ENCODE peak calls at places on chromosome X, in eight cellular contexts. X is endodermal cell, Q is omental fat pad, C is gastrocnemius medialis, I is neural crest cell, N is nephron progenitor cell, W is natural killer cell, L is GM13976. Y is an unnamed sample.

GRCh38 chrX:39445336-39445735 is 644.1 kb downstream of the MID1IP1 start:
- DNase-seq in X (peak), N (peak), L (no peak), W (no peak), I (peak), Q (peak), C (no peak), Y (no peak)

GRCh38 chrX:3743821-3744439 is 30.5 kb upstream of the PRKX start:
- DNase-seq in Q (no peak), W (no peak), X (no peak), C (no peak), I (no peak), L (no peak), N (no peak), Y (no peak)

GRCh38 chrX:74804574-74804973 is 120.7 kb downstream of the NEXMIF start:
- DNase-seq in X (no peak), L (no peak), N (no peak), C (no peak), I (no peak), Q (no peak), W (no peak), Y (no peak)

GRCh38 chrX:50168305-50168704 is 32.5 kb downstream of the AKAP4 start:
- DNase-seq in C (no peak), N (no peak), L (no peak), Q (no peak), X (no peak), W (no peak), I (no peak), Y (peak)

GRCh38 chrX:26411045-26411444 is 195.1 kb downstream of the MAGEB5 start:
- DNase-seq in I (no peak), Q (no peak), X (no peak), W (no peak), N (no peak), C (no peak), L (no peak), Y (no peak)

GRCh38 chrX:102832661-102833060 is 104.4 kb upstream of the RAB40AL start:
- DNase-seq in C (no peak), N (no peak), I (no peak), W (no peak), L (no peak), X (peak), Q (no peak), Y (no peak)

GRCh38 chrX:154516655-154517100 is 646 bp upstream of the FAM3A start:
- DNase-seq in X (no peak), C (no peak), I (no peak), L (no peak), Q (no peak), W (peak), N (no peak), Y (no peak)

GRCh38 chrX:21757960-21758359 is at the start of gene SMPX:
- DNase-seq in X (no peak), I (no peak), W (no peak), L (no peak), C (peak), Q (no peak), N (no peak), Y (no peak)

GRCh38 chrX:13263560-13264251 is 56.1 kb downstream of the ATXN3L start:
- DNase-seq in N (no peak), W (no peak), Q (no peak), I (no peak), C (no peak), L (peak), X (no peak), Y (peak)

GRCh38 chrX:41002021-41002420 is 83.2 kb upstream of the USP9X start:
- DNase-seq in N (no peak), C (no peak), X (no peak), L (no peak), I (no peak), W (no peak), Q (no peak), Y (no peak)

GRCh38 chrX:38798956-38799355 is 2.3 kb upstream of the MID1IP1 start:
- DNase-seq in C (no peak), N (no peak), Q (no peak), X (no peak), L (no peak), W (no peak), I (no peak), Y (no peak)

GRCh38 chrX:52263417-52263816 is 78.7 kb downstream of the MAGED4 start:
- DNase-seq in I (no peak), N (no peak), X (no peak), L (no peak), W (no peak), C (no peak), Q (no peak), Y (no peak)

GRCh38 chrX:45232139-45232538 is 31.5 kb upstream of the DIPK2B start:
- DNase-seq in C (no peak), X (no peak), I (no peak), W (no peak), Q (no peak), N (no peak), L (no peak), Y (no peak)

GRCh38 chrX:16712116-16712824 is at the start of gene CTPS2:
- DNase-seq in W (peak), Q (no peak), N (peak), X (peak), C (peak), I (peak), L (peak), Y (peak)

GRCh38 chrX:53091354-53091753 is 2.6 kb upstream of the KANTR start:
- DNase-seq in C (no peak), Q (no peak), N (no peak), I (no peak), L (no peak), W (no peak), X (no peak), Y (no peak)

GRCh38 chrX:44908198-44908597 is 35.2 kb downstream of the KDM6A start:
- DNase-seq in C (no peak), I (no peak), W (no peak), L (no peak), Q (no peak), X (no peak), N (no peak), Y (no peak)

GRCh38 chrX:16023790-16024734 is 99.3 kb upstream of the GRPR start:
- DNase-seq in Q (no peak), L (peak), I (no peak), C (no peak), X (no peak), W (no peak), N (no peak), Y (peak)

GRCh38 chrX:45771560-45772340 is 571.1 kb upstream of the DIPK2B start:
- DNase-seq in W (peak), Q (no peak), L (peak), X (no peak), I (no peak), N (no peak), C (no peak), Y (no peak)

GRCh38 chrX:93977641-93978040 is 303.6 kb downstream of the FAM133A start:
- DNase-seq in X (no peak), Q (no peak), I (no peak), W (no peak), L (no peak), C (no peak), N (no peak), Y (no peak)

GRCh38 chrX:19386679-19387078 is 43.0 kb downstream of the PDHA1 start:
- DNase-seq in N (no peak), I (no peak), W (no peak), C (no peak), Q (no peak), L (no peak), X (no peak), Y (no peak)
- TF ChIP-seq CTCF in N (no peak), I (no peak), W (no peak), C (no peak), Q (no peak), L (no peak), X (no peak), Y (no peak)

GRCh38 chrX:20596856-20597255 is 330.1 kb upstream of the RPS6KA3 start:
- DNase-seq in C (no peak), Q (no peak), X (no peak), N (no peak), L (no peak), W (no peak), I (no peak), Y (no peak)

GRCh38 chrX:20593402-20593801 is 326.7 kb upstream of the RPS6KA3 start:
- DNase-seq in W (no peak), C (no peak), X (no peak), I (no peak), N (no peak), L (no peak), Q (no peak), Y (no peak)

GRCh38 chrX:20595928-20596550 is 329.3 kb upstream of the RPS6KA3 start:
- DNase-seq in Q (no peak), N (no peak), I (no peak), W (no peak), C (no peak), L (peak), X (no peak), Y (no peak)

GRCh38 chrX:20593836-20594235 is 327.1 kb upstream of the RPS6KA3 start:
- DNase-seq in C (no peak), L (no peak), W (no peak), N (no peak), I (no peak), X (no peak), Q (no peak), Y (no peak)

DNA sequence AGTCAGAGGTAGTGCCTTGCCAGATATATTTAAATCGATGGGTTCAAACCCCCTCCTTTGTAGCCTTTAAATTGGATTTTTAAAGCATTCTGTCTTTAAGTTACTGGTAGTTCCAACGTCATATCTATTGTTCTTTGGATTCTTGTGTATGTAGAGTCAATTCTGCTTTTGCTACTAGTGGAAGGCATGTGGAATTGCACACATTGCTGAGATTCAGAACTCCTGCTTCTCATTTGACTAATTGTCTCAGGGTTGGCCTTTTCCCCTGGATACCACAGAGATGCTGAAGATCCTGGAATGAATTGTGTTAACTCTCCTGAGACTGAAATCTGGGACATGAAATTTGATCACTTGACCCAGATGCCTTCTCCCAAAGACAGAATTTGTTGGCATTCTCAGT is 328.3 kb upstream of the RPS6KA3 start:
- DNase-seq in I (no peak), W (no peak), N (no peak), L (no peak), Q (no peak), C (no peak), X (no peak), Y (no peak)
- TF ChIP-seq CTCF in I (peak), W (no peak), N (peak), L (no peak), Q (no peak), C (no peak), X (peak), Y (no peak)

DNA sequence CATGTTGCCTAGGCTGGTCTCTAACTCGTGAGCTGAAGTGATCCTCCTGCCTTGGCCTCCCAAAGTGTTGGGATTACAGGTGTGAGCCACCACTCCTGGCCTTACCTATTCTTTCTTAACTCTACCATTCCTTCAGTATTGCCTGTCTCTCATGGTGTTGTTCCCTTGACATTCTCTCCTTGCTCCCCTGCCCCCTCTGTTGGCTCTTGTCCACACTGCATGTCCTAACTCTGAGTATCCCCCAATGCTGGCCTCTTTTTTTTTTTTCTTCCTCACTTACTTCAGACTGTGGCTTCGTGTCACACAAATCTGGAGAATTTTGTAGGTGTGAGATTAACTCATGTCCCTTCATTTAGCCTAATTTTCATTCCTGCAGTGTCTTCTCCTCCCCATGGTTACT is 22.9 kb upstream of the FRMPD4 start:
- DNase-seq in N (peak), C (no peak), Q (no peak), W (no peak), I (peak), L (no peak), X (peak), Y (no peak)
- TF ChIP-seq CTCF in N (peak), C (no peak), Q (no peak), W (no peak), I (peak), L (peak), X (peak), Y (peak)

DNA sequence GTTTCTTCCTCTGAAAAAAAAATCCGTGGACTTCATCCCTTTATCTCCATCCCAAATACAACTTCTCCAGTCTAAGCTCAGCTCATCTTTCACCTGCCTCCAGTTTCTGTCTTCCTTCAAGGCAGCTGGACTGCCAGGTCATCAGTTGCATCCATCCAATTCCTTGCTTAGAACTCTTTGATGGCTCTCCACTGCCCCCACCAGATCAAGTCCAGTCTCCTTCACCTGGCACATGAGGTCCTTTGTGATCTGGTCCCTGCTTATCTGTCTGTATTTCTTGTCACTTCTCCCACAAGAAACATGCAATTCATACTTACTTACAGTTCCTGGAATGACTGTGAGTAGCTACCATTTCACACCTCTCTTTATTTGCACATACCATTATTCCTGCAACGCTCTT is 33.8 kb downstream of the OTUD6A start:
- DNase-seq in X (peak), L (no peak), C (no peak), N (no peak), I (no peak), W (no peak), Q (no peak), Y (no peak)
- TF ChIP-seq CTCF in X (peak), L (no peak), C (no peak), N (no peak), I (no peak), W (no peak), Q (no peak), Y (no peak)

GRCh38 chrX:30673884-30674598 is 20.8 kb downstream of the GK start:
- DNase-seq in W (no peak), L (no peak), I (no peak), N (no peak), C (no peak), X (no peak), Q (no peak), Y (no peak)
- TF ChIP-seq CTCF in W (no peak), L (no peak), I (no peak), N (no peak), C (no peak), X (no peak), Q (no peak), Y (no peak)

GRCh38 chrX:95056901-95057300 is 1382.9 kb downstream of the FAM133A start:
- DNase-seq in N (no peak), C (no peak), I (no peak), X (no peak), L (no peak), Q (no peak), W (no peak), Y (no peak)
- TF ChIP-seq CTCF in N (no peak), C (no peak), I (peak), X (peak), L (no peak), Q (no peak), W (no peak), Y (no peak)